ENCODE peak calls at places on chromosomes 4 and X, in six cellular contexts. One of them, this sample, is unnamed. For H3K4me1, the result is how much of the 10 kb centered on the place peaks cover.

GRCh38 chrX:118116308-118117068 is at the start of gene KLHL13:
- DNase-seq in Peyer's patch: peak
- DNase-seq in pancreas: peak
- DNase-seq in spleen: peak
- DNase-seq in CD8-positive, alpha-beta T cell: peak
- DNase-seq in adrenal gland: peak
- DNase-seq in this sample: peak

GRCh38 chrX:113522814-113523213 is 682.2 kb upstream of the AMOT start:
- DNase-seq in Peyer's patch: no peak
- DNase-seq in pancreas: no peak
- DNase-seq in spleen: no peak
- DNase-seq in CD8-positive, alpha-beta T cell: no peak
- DNase-seq in adrenal gland: no peak
- DNase-seq in this sample: no peak

GRCh38 chrX:150536455-150537116 is 31.8 kb upstream of the MTM1 start:
- DNase-seq in Peyer's patch: no peak
- DNase-seq in pancreas: no peak
- DNase-seq in spleen: no peak
- DNase-seq in CD8-positive, alpha-beta T cell: no peak
- DNase-seq in adrenal gland: no peak
- DNase-seq in this sample: no peak

GRCh38 chr4:11218692-11219091 is 210.0 kb downstream of the HS3ST1 start:
- DNase-seq in Peyer's patch: no peak
- DNase-seq in pancreas: no peak
- DNase-seq in spleen: no peak
- DNase-seq in CD8-positive, alpha-beta T cell: no peak
- DNase-seq in adrenal gland: no peak
- DNase-seq in this sample: no peak

GRCh38 chr4:74374561-74375327 is 9.8 kb downstream of the EREG start:
- DNase-seq in Peyer's patch: peak
- DNase-seq in pancreas: no peak
- DNase-seq in spleen: no peak
- DNase-seq in CD8-positive, alpha-beta T cell: no peak
- DNase-seq in adrenal gland: no peak
- DNase-seq in this sample: peak

GRCh38 chrX:130715299-130715698 is 187.7 kb downstream of the ENOX2 start:
- DNase-seq in Peyer's patch: no peak
- DNase-seq in pancreas: no peak
- DNase-seq in spleen: no peak
- DNase-seq in CD8-positive, alpha-beta T cell: no peak
- DNase-seq in adrenal gland: no peak
- DNase-seq in this sample: no peak

GRCh38 chrX:11100281-11101035 is 10.7 kb upstream of the HCCS start:
- DNase-seq in Peyer's patch: peak
- DNase-seq in pancreas: no peak
- DNase-seq in spleen: no peak
- DNase-seq in CD8-positive, alpha-beta T cell: no peak
- DNase-seq in adrenal gland: peak
- DNase-seq in this sample: no peak

GRCh38 chr4:41701961-41702360 is 46.6 kb downstream of the PHOX2B start:
- DNase-seq in Peyer's patch: no peak
- DNase-seq in pancreas: no peak
- DNase-seq in spleen: no peak
- DNase-seq in CD8-positive, alpha-beta T cell: no peak
- DNase-seq in adrenal gland: no peak
- DNase-seq in this sample: no peak

GRCh38 chr4:14719053-14719452 is 283.2 kb upstream of the CPEB2 start:
- DNase-seq in Peyer's patch: no peak
- DNase-seq in pancreas: peak
- DNase-seq in spleen: no peak
- DNase-seq in CD8-positive, alpha-beta T cell: no peak
- DNase-seq in adrenal gland: no peak
- DNase-seq in this sample: no peak

GRCh38 chrX:2748171-2748814 is 3.5 kb upstream of the XG start:
- DNase-seq in Peyer's patch: peak
- DNase-seq in pancreas: no peak
- DNase-seq in spleen: no peak
- DNase-seq in CD8-positive, alpha-beta T cell: no peak
- DNase-seq in adrenal gland: no peak
- DNase-seq in this sample: no peak

GRCh38 chrX:12441376-12442128 is 303.3 kb downstream of the FRMPD4 start:
- DNase-seq in Peyer's patch: no peak
- DNase-seq in pancreas: no peak
- DNase-seq in spleen: no peak
- DNase-seq in CD8-positive, alpha-beta T cell: no peak
- DNase-seq in adrenal gland: no peak
- DNase-seq in this sample: no peak

GRCh38 chrX:119809185-119809666 is 17.8 kb upstream of the RPL39 start:
- DNase-seq in Peyer's patch: no peak
- DNase-seq in pancreas: no peak
- DNase-seq in spleen: no peak
- DNase-seq in CD8-positive, alpha-beta T cell: no peak
- DNase-seq in adrenal gland: no peak
- DNase-seq in this sample: no peak

GRCh38 chr4:102196221-102196620 is 149.1 kb downstream of the SLC39A8 start:
- DNase-seq in Peyer's patch: no peak
- DNase-seq in pancreas: no peak
- DNase-seq in spleen: no peak
- DNase-seq in CD8-positive, alpha-beta T cell: no peak
- DNase-seq in adrenal gland: no peak
- DNase-seq in this sample: no peak

GRCh38 chr4:183240581-183241321 is 79.3 kb downstream of the CLDN22 start:
- DNase-seq in Peyer's patch: no peak
- DNase-seq in pancreas: peak
- DNase-seq in spleen: no peak
- DNase-seq in CD8-positive, alpha-beta T cell: no peak
- DNase-seq in adrenal gland: no peak
- DNase-seq in this sample: peak

GRCh38 chrX:11210397-11210796 is 82.8 kb upstream of the AMELX start:
- DNase-seq in Peyer's patch: no peak
- DNase-seq in pancreas: no peak
- DNase-seq in spleen: no peak
- DNase-seq in CD8-positive, alpha-beta T cell: no peak
- DNase-seq in adrenal gland: no peak
- DNase-seq in this sample: no peak

DNA sequence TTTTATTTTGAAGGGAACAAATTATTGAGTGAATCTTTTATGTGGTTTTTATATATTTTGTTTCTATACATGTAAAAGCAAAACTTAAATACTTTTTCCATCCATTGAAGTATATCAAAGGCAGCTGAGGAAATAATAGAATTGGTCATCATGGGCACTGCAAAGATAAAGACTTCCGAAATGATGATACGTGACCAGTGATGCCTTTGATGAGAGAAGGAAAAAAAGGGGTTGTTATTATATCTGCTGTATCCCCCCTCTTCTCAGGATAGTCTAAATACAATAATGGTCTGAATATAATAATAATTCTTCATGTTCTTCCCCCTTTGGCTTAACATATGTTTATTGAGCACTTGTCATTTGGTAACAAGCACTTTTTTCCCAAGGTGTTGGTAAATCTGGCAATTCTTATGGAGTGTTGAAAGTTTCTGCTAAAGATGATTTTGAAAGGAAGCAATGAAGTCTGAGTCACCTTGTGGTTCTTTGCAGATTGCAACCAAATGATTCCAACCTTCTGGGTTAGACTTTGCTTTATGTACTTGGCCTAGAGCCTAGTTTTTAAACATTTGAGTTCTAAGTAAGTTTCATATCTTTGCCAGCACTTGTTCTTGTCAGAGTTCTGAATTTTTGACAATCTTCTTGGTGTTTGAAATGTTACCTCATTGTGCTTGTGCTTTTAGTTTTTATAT is 60.8 kb downstream of the USP9X start:
- DNase-seq in Peyer's patch: no peak
- DNase-seq in pancreas: no peak
- DNase-seq in spleen: no peak
- DNase-seq in CD8-positive, alpha-beta T cell: no peak
- DNase-seq in adrenal gland: no peak
- DNase-seq in this sample: no peak
- TF ChIP-seq CTCF in Peyer's patch: peak
- TF ChIP-seq CTCF in pancreas: no peak
- TF ChIP-seq CTCF in spleen: no peak
- TF ChIP-seq CTCF in CD8-positive, alpha-beta T cell: no peak
- TF ChIP-seq CTCF in adrenal gland: no peak
- TF ChIP-seq CTCF in this sample: no peak

DNA sequence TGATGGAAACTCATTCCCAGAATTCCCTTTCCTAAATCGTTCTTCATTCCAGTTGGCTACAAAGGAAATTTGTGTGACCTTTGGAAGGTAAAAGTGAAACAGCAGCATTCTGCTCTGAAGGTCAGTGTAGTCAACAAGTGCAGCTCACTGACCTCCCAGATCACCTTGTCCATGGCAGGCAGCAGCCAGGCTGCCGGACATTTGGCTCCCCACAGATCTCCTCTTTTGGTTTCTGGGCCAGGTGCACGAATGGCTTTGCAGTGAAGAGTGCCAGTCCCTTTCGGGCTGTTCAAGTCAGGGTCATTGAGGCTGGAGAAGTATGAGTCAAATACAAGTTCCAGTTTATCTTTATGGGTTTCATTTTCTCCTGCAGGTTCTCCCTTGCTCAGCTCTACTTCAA is 14.3 kb downstream of the GPRIN3 start:
- DNase-seq in Peyer's patch: no peak
- DNase-seq in pancreas: no peak
- DNase-seq in spleen: no peak
- DNase-seq in CD8-positive, alpha-beta T cell: no peak
- DNase-seq in adrenal gland: no peak
- DNase-seq in this sample: no peak
- H3K4me1 ChIP-seq in Peyer's patch: under half
- H3K4me1 ChIP-seq in pancreas: half or more
- H3K4me1 ChIP-seq in spleen: half or more
- H3K4me1 ChIP-seq in CD8-positive, alpha-beta T cell: half or more
- H3K4me1 ChIP-seq in adrenal gland: under half
- H3K4me1 ChIP-seq in this sample: under half

DNA sequence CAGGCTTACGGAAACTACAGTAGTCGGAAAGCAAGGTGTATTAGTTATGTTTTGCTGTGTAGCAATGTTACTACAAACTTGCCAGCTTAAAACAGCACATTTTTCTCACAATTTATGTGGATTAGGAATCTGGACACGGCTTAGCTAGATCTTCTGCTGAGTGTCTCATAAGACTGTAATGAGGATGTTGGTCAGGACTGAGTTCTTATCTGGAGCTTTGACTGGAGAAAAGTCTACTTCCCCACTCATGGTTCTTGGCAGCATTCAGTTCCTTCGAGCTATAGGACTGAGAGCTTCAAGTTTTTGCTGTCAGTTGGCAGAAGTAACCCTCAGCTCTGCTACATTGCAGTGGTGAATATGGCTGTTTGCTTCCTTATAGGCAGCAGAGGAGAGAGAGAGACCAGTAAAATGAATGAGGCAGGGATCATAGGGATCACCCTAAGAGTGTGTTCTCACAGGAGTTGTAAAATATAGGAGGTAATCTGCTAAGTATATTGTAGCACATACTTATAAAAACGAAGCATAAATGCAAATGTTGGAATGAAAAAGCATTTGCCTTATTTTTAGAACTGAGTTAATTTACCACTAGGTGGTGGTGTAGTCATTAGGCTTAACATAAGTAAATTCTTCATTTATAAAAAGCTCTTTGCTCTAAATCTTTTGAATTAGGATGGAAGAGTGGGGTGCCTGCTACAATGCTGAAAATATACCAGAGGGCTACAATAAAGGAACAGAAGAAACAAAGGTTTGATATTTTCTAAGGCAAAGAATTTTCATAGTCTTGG is 38.6 kb downstream of the ALG13 start:
- DNase-seq in Peyer's patch: no peak
- DNase-seq in pancreas: no peak
- DNase-seq in spleen: no peak
- DNase-seq in CD8-positive, alpha-beta T cell: no peak
- DNase-seq in adrenal gland: no peak
- DNase-seq in this sample: no peak
- TF ChIP-seq CTCF in Peyer's patch: no peak
- TF ChIP-seq CTCF in pancreas: no peak
- TF ChIP-seq CTCF in spleen: no peak
- TF ChIP-seq CTCF in CD8-positive, alpha-beta T cell: no peak
- TF ChIP-seq CTCF in adrenal gland: no peak
- TF ChIP-seq CTCF in this sample: no peak

GRCh38 chr4:184345573-184345922 is 127.9 kb upstream of the ENPP6 start:
- DNase-seq in Peyer's patch: peak
- DNase-seq in pancreas: no peak
- DNase-seq in spleen: peak
- DNase-seq in CD8-positive, alpha-beta T cell: no peak
- DNase-seq in adrenal gland: peak
- DNase-seq in this sample: peak

GRCh38 chr4:184348311-184349233 is 125.8 kb downstream of the IRF2 start:
- DNase-seq in Peyer's patch: peak
- DNase-seq in pancreas: peak
- DNase-seq in spleen: no peak
- DNase-seq in CD8-positive, alpha-beta T cell: no peak
- DNase-seq in adrenal gland: peak
- DNase-seq in this sample: peak

GRCh38 chr4:184349283-184350039 is 124.9 kb downstream of the IRF2 start:
- DNase-seq in Peyer's patch: peak
- DNase-seq in pancreas: no peak
- DNase-seq in spleen: no peak
- DNase-seq in CD8-positive, alpha-beta T cell: no peak
- DNase-seq in adrenal gland: peak
- DNase-seq in this sample: peak

GRCh38 chr4:184344899-184345572 is 127.4 kb upstream of the ENPP6 start:
- DNase-seq in Peyer's patch: no peak
- DNase-seq in pancreas: no peak
- DNase-seq in spleen: peak
- DNase-seq in CD8-positive, alpha-beta T cell: no peak
- DNase-seq in adrenal gland: peak
- DNase-seq in this sample: no peak

GRCh38 chr4:184347251-184348239 is 126.8 kb downstream of the IRF2 start:
- DNase-seq in Peyer's patch: peak
- DNase-seq in pancreas: peak
- DNase-seq in spleen: peak
- DNase-seq in CD8-positive, alpha-beta T cell: no peak
- DNase-seq in adrenal gland: peak
- DNase-seq in this sample: peak
- H3K4me1 ChIP-seq in Peyer's patch: under half
- H3K4me1 ChIP-seq in pancreas: under half
- H3K4me1 ChIP-seq in spleen: half or more
- H3K4me1 ChIP-seq in CD8-positive, alpha-beta T cell: under half
- H3K4me1 ChIP-seq in adrenal gland: half or more
- H3K4me1 ChIP-seq in this sample: under half

GRCh38 chr4:48445704-48446103 is 37.4 kb upstream of the SLC10A4 start:
- DNase-seq in Peyer's patch: no peak
- DNase-seq in pancreas: no peak
- DNase-seq in spleen: no peak
- DNase-seq in CD8-positive, alpha-beta T cell: no peak
- DNase-seq in adrenal gland: no peak
- DNase-seq in this sample: no peak
- TF ChIP-seq CTCF in Peyer's patch: peak
- TF ChIP-seq CTCF in pancreas: peak
- TF ChIP-seq CTCF in spleen: peak
- TF ChIP-seq CTCF in CD8-positive, alpha-beta T cell: peak
- TF ChIP-seq CTCF in adrenal gland: peak
- TF ChIP-seq CTCF in this sample: peak

GRCh38 chr4:7813674-7814073 is 126.0 kb downstream of the AFAP1 start:
- DNase-seq in Peyer's patch: no peak
- DNase-seq in pancreas: peak
- DNase-seq in spleen: no peak
- DNase-seq in CD8-positive, alpha-beta T cell: no peak
- DNase-seq in adrenal gland: peak
- DNase-seq in this sample: no peak
- H3K4me1 ChIP-seq in Peyer's patch: under half
- H3K4me1 ChIP-seq in pancreas: under half
- H3K4me1 ChIP-seq in spleen: under half
- H3K4me1 ChIP-seq in CD8-positive, alpha-beta T cell: under half
- H3K4me1 ChIP-seq in adrenal gland: under half
- H3K4me1 ChIP-seq in this sample: under half